ENCODE peak calls at places on chromosomes 7 and 10, in five cellular contexts. Z is AG04450, S is cardiac muscle cell, M is dorsolateral prefrontal cortex, I is PC-3. R is an unnamed sample.

GRCh38 chr7:151628846-151629604 is 109.3 kb upstream of the RHEB start:
- DNase-seq in M (no peak), S (peak; percentile 57), I (no peak), Z (no peak), R (no peak)

GRCh38 chr7:42155836-42156540 is 81.0 kb downstream of the GLI3 start:
- DNase-seq in Z (no peak), S (no peak), I (no peak), M (no peak), R (no peak)

GRCh38 chr7:64045301-64046040 is at the start of gene ZNF727:
- DNase-seq in S (no peak), M (peak; percentile 86), I (no peak), Z (no peak), R (peak; percentile 23)

GRCh38 chr10:119377905-119378736 is 164.4 kb downstream of the RGS10 start:
- DNase-seq in S (no peak), Z (no peak), M (no peak), I (no peak), R (no peak)

GRCh38 chr10:23048191-23048590 is 47.2 kb upstream of the MSRB2 start:
- DNase-seq in S (no peak), I (no peak), M (no peak), Z (no peak), R (no peak)

GRCh38 chr10:29929006-29929405 is 130.4 kb downstream of the JCAD start:
- DNase-seq in Z (no peak), M (no peak), S (no peak), I (no peak), R (no peak)

GRCh38 chr10:28679941-28680752 is 2.8 kb downstream of the BAMBI start:
- DNase-seq in I (peak; percentile 50), S (peak; percentile 67), M (no peak), Z (no peak), R (no peak)

GRCh38 chr7:114279901-114280300 is 134.7 kb upstream of the FOXP2 start:
- DNase-seq in Z (no peak), S (no peak), M (no peak), I (no peak), R (no peak)

GRCh38 chr10:114631678-114632417 is 26.2 kb downstream of the ABLIM1 start:
- DNase-seq in I (no peak), Z (no peak), S (peak; percentile 77), M (peak; percentile 49), R (no peak)

GRCh38 chr7:20407585-20408466 is 77.1 kb downstream of the ITGB8 start:
- DNase-seq in S (peak; percentile 72), Z (no peak), M (no peak), I (peak; percentile 84), R (peak; percentile 3)

GRCh38 chr10:21978191-21978862 is 25.2 kb downstream of the DNAJC1 start:
- DNase-seq in Z (no peak), I (peak; percentile 52), S (no peak), M (no peak), R (no peak)

GRCh38 chr10:110788620-110789385 is 82.9 kb upstream of the PDCD4 start:
- DNase-seq in I (no peak), Z (no peak), M (no peak), S (no peak), R (no peak)

GRCh38 chr7:44348300-44348699 is 22.9 kb upstream of the CAMK2B start:
- DNase-seq in S (peak; percentile 24), M (no peak), Z (peak; percentile 4), I (peak; percentile 50), R (no peak)

GRCh38 chr7:90459888-90460287 is 9.6 kb upstream of the PTTG1IP2 start:
- DNase-seq in M (no peak), Z (no peak), S (no peak), I (peak; percentile 25), R (no peak)

GRCh38 chr10:70779088-70779487 is 6.1 kb downstream of the TBATA start:
- DNase-seq in I (no peak), S (no peak), Z (no peak), M (no peak), R (no peak)

GRCh38 chr7:141262101-141262819 is 188.4 kb downstream of the TMEM178B start:
- DNase-seq in S (no peak), Z (no peak), M (no peak), I (no peak), R (no peak)

GRCh38 chr10:130336612-130337304 is 200.6 kb downstream of the GLRX3 start:
- DNase-seq in Z (no peak), I (no peak), S (no peak), M (no peak), R (no peak)

GRCh38 chr7:99079104-99079503 is 64.8 kb downstream of the SMURF1 start:
- DNase-seq in M (peak; percentile 48), S (no peak), I (no peak), Z (no peak), R (no peak)
- H3K27ac ChIP-seq in M (peak overlapping the region; percentile 44), S (no peak overlapping the region), I (no peak overlapping the region), Z (no peak overlapping the region), R (no peak overlapping the region)

GRCh38 chr10:61943699-61944444 is 42.4 kb downstream of the ARID5B start:
- DNase-seq in Z (no peak), M (no peak), I (peak; percentile 99), S (no peak), R (no peak)

GRCh38 chr10:61944445-61945123 is 43.1 kb downstream of the ARID5B start:
- DNase-seq in M (no peak), I (peak; percentile 90), S (no peak), Z (no peak), R (no peak)

GRCh38 chr10:61941202-61941651 is 39.7 kb downstream of the ARID5B start:
- DNase-seq in M (no peak), S (no peak), Z (no peak), I (no peak), R (no peak)

GRCh38 chr10:61939575-61940301 is 38.2 kb downstream of the ARID5B start:
- DNase-seq in M (no peak), S (no peak), I (peak; percentile 100), Z (no peak), R (no peak)

DNA sequence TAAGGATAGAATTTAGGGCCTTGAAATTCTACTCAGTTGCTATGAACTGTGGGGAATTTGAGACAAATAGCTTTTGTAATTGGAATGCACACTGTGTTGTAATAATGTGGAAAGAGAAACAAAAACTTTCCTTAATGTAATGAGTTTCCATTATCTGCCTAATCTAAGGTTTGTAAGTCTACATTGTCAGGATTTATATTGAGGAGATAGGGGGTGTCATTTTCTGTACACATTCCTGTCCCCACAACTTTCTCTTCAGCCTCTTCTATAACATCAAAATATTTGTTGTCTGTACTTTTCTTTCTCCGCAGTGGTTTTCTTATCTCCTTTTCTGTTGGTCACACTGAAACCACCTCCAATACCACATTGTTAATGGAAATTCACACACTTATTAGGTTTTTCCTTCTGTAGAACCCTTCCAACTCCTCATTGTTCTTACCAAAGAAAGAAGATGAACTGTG is 41.5 kb downstream of the ARID5B start:
- DNase-seq in I (no peak), S (no peak), Z (no peak), M (no peak), R (no peak)
- H3K4me3 ChIP-seq in I (peak overlapping the region; percentile 31), S (no peak overlapping the region), Z (no peak overlapping the region), M (no peak overlapping the region), R (peak overlapping the region; percentile 63)

GRCh38 chr10:75544923-75545322 is 113.5 kb downstream of the LRMDA start:
- DNase-seq in M (no peak), I (no peak), Z (no peak), S (no peak), R (no peak)
- H3K27ac ChIP-seq in M (no peak overlapping the region), I (no peak overlapping the region), Z (no peak overlapping the region), S (no peak overlapping the region), R (no peak overlapping the region)

GRCh38 chr7:1853619-1854520 is 183.8 kb downstream of the ELFN1 start:
- DNase-seq in M (peak; percentile 31), S (no peak), I (no peak), Z (no peak), R (no peak)
- H3K4me3 ChIP-seq in M (no peak overlapping the region), S (no peak overlapping the region), I (no peak overlapping the region), Z (no peak overlapping the region), R (no peak overlapping the region)

GRCh38 chr10:10782603-10783002 is 235.1 kb upstream of the CELF2 start:
- DNase-seq in M (no peak), Z (no peak), S (no peak), I (peak; percentile 42), R (no peak)

GRCh38 chr10:10788761-10789160 is 228.9 kb upstream of the CELF2 start:
- DNase-seq in M (no peak), I (no peak), Z (no peak), S (no peak), R (no peak)

GRCh38 chr10:10785627-10786333 is 231.9 kb upstream of the CELF2 start:
- DNase-seq in I (peak; percentile 42), S (no peak), Z (no peak), M (no peak), R (no peak)

GRCh38 chr10:10787586-10787985 is 230.1 kb upstream of the CELF2 start:
- DNase-seq in S (no peak), M (no peak), I (no peak), Z (no peak), R (no peak)

DNA sequence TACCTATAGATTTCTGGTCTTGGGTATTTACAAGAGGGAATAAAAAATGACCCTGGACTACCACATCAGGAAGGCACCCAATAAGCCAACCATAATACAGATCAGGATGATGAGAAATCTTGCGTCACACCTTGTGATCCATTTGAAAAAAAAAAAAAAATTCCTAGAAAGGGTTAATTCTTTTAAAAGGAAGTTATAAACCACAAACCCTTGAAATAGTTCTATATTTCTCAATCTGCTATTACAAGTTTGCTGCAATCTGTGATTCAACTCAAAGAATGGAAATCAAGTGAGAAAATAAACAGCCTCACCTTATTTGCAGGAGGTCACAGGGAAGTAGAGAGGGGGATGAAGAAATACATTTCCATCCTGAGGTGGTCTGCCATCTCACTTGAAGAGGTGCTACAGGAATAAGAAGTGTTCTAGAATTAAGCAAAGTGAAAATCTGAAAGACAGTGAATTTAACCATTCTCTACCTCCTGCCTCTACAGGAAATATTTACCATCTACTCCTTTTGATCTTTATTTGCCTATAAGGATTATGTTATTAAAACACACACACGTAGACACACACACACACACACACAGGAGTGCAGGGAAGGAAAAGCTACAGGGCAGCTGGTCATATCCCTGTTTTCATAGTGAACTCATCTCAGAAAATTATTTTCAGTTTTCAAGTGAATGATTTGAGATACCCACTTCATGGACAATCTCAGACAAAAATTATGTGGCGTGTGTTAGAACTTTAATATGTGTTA is 231.2 kb upstream of the CELF2 start:
- DNase-seq in I (peak; percentile 25), S (no peak), M (no peak), Z (no peak), R (no peak)
- H3K27ac ChIP-seq in I (no peak overlapping the region), S (no peak overlapping the region), M (no peak overlapping the region), Z (no peak overlapping the region), R (no peak overlapping the region)

GRCh38 chr7:92740134-92740533 is 96.2 kb downstream of the CDK6 start:
- DNase-seq in M (no peak), Z (no peak), I (no peak), S (no peak), R (no peak)
- H3K4me3 ChIP-seq in M (no peak overlapping the region), Z (no peak overlapping the region), I (no peak overlapping the region), S (no peak overlapping the region), R (no peak overlapping the region)

R was measured in thoracic aorta.